ENCODE peak calls at places on chromosomes 11 and 22, in eight cellular contexts. Y is A549, I is HCT116, W is transverse colon, Q is fibroblast of lung, Z is body of pancreas, A is ovary, L is tibial artery. D is an unnamed sample. For H3K4me1, the result is how much of the 10 kb centered on the place peaks cover.

GRCh38 chr22:35542157-35542971 is 1.7 kb downstream of the RASD2 start:
- DNase-seq in Y (no peak), I (no peak), W (no peak), Q (no peak), Z (no peak), A (no peak), L (no peak), D (no peak)

GRCh38 chr11:68536706-68537105 is 76.2 kb downstream of the PPP6R3 start:
- DNase-seq in Y (no peak), I (no peak), W (no peak), Q (no peak), Z (no peak), A (no peak), L (no peak), D (no peak)

GRCh38 chr11:43567396-43567975 is 113.1 kb upstream of the HSD17B12 start:
- DNase-seq in Y (peak), I (peak), W (no peak), Q (peak), Z (no peak), A (no peak), L (no peak), D (no peak)

GRCh38 chr11:64531906-64532312 is 59.1 kb upstream of the SLC22A12 start:
- DNase-seq in Y (no peak), I (no peak), W (no peak), Q (no peak), Z (no peak), A (no peak), L (no peak), D (peak)

GRCh38 chr22:49503321-49503720 is 324.4 kb downstream of the BRD1 start:
- DNase-seq in Y (no peak), I (no peak), W (no peak), Q (no peak), Z (no peak), A (no peak), L (no peak), D (no peak)

GRCh38 chr11:127195791-127196190 is 195.2 kb upstream of the KIRREL3 start:
- DNase-seq in Y (no peak), I (no peak), W (no peak), Q (no peak), Z (no peak), A (no peak), L (no peak), D (no peak)

GRCh38 chr11:108734956-108735559 is 70.2 kb downstream of the DDX10 start:
- DNase-seq in Y (peak), I (peak), W (no peak), Q (no peak), Z (no peak), A (no peak), L (no peak), D (no peak)

GRCh38 chr11:118401880-118402590 is 629 bp downstream of the ATP5MG start:
- DNase-seq in Y (peak), I (no peak), W (no peak), Q (peak), Z (no peak), A (no peak), L (no peak), D (no peak)

GRCh38 chr11:60457576-60457975 is 1.9 kb downstream of the MS4A1 start:
- DNase-seq in Y (no peak), I (no peak), W (no peak), Q (no peak), Z (no peak), A (no peak), L (no peak), D (no peak)

GRCh38 chr22:40121463-40121862 is 56.3 kb upstream of the TNRC6B start:
- DNase-seq in Y (no peak), I (no peak), W (peak), Q (no peak), Z (peak), A (no peak), L (no peak), D (no peak)

GRCh38 chr11:77092382-77092781 is 10.3 kb upstream of the OMP start:
- DNase-seq in Y (no peak), I (no peak), W (no peak), Q (no peak), Z (no peak), A (no peak), L (no peak), D (peak)

GRCh38 chr22:28450109-28450508 is 229.5 kb downstream of the TTC28 start:
- DNase-seq in Y (no peak), I (no peak), W (no peak), Q (no peak), Z (no peak), A (no peak), L (no peak), D (no peak)

DNA sequence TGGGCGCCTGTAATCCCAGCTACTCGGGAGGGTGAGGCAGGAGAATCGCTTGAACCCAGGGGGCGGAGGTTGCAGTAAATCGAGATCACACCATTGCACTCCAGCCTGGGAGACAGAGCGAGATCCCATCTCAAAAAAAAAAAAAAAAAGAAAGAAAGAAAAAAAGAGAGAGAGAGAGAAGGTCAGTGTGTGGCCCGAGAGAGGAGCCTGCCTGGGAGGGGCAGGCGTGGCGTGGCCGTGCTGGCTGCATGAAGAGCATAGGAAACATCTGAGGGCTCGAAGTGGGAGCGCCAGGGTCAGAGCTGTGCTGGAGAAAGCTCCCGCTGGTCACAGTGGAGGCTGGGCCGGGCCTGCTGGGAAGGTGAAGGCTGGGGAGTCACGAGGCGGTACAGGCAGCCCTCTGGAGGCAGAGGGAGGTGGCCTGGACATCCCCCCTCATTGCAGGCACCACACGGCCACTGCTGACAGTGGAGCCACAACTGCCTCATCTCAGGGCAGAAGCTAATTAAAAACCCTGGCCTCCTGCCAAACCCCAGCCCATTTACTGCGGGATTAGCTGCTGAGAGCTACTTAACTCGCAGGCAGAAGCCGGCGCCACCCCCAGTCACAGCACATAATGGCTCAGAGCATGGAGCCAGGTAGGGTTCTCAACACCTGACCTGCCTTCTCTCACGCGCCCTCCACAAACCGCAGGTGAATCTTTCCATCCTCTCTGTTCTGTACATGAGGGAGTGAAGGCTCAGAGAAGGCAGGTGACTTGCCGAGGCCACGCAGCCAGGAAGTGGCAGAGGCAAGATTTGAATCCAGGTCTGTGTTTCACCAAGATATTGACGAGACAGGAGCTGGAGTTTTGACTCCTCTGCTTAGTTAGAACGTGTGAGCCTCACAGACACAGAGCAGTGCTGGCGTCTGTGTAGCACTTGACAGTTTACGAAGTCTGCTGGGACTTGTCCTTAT is 32.6 kb downstream of the NFAM1 start:
- DNase-seq in Y (no peak), I (no peak), W (peak), Q (no peak), Z (peak), A (peak), L (no peak), D (peak)
- H3K4me1 ChIP-seq in Y (under half), I (under half), W (under half), Q (under half), Z (under half), A (under half), L (under half), D (under half)

GRCh38 chr11:75524576-75525432 is 937 bp downstream of the GDPD5 start:
- DNase-seq in Y (no peak), I (no peak), W (peak), Q (peak), Z (no peak), A (no peak), L (no peak), D (peak)
- H3K4me1 ChIP-seq in Y (under half), I (under half), W (under half), Q (under half), Z (under half), A (under half), L (under half), D (under half)

GRCh38 chr11:96149743-96150555 is 193.0 kb downstream of the MAML2 start:
- DNase-seq in Y (peak), I (no peak), W (no peak), Q (peak), Z (no peak), A (no peak), L (no peak), D (no peak)

GRCh38 chr11:96150609-96151008 is 192.4 kb downstream of the MAML2 start:
- DNase-seq in Y (no peak), I (no peak), W (no peak), Q (no peak), Z (no peak), A (no peak), L (no peak), D (no peak)

GRCh38 chr11:96147186-96147585 is 195.8 kb downstream of the MAML2 start:
- DNase-seq in Y (no peak), I (no peak), W (no peak), Q (no peak), Z (no peak), A (no peak), L (no peak), D (no peak)

GRCh38 chr11:96146765-96147164 is 196.2 kb downstream of the MAML2 start:
- DNase-seq in Y (no peak), I (no peak), W (no peak), Q (no peak), Z (no peak), A (no peak), L (no peak), D (no peak)

GRCh38 chr11:96147913-96148312 is 195.1 kb downstream of the MAML2 start:
- DNase-seq in Y (no peak), I (no peak), W (no peak), Q (no peak), Z (no peak), A (no peak), L (no peak), D (no peak)
- H3K4me1 ChIP-seq in Y (under half), I (under half), W (under half), Q (under half), Z (under half), A (under half), L (under half), D (under half)

GRCh38 chr11:120151536-120151935 is 13.6 kb upstream of the TRIM29 start:
- DNase-seq in Y (no peak), I (no peak), W (no peak), Q (peak), Z (no peak), A (no peak), L (no peak), D (no peak)
- H3K4me1 ChIP-seq in Y (under half), I (under half), W (under half), Q (under half), Z (under half), A (under half), L (under half), D (under half)

D was measured in spleen.